ENCODE peak calls at places on chromosomes 12 and 14, in four cellular contexts. X, V, Q and J are unnamed samples. For H3K27me3 and H3K36me3, the result is how much of the 10 kb centered on the place peaks cover.

GRCh38 chr14:30015471-30015870 is 87.8 kb upstream of the PRKD1 start:
- DNase-seq in X (no peak), V (no peak), Q (no peak), J (no peak)

GRCh38 chr14:79967001-79967400 is 244.3 kb downstream of the DIO2 start:
- DNase-seq in X (no peak), Q (no peak), V (no peak), J (no peak)

GRCh38 chr12:130218682-130219081 is 56.4 kb downstream of the FZD10 start:
- DNase-seq in Q (no peak), V (no peak), X (no peak), J (no peak)

GRCh38 chr12:12897286-12897685 is 5.9 kb downstream of the GPRC5A start:
- DNase-seq in V (no peak), Q (no peak), X (no peak), J (no peak)

GRCh38 chr14:73457050-73457934 is 1.1 kb downstream of the NUMB start:
- DNase-seq in Q (peak), V (peak), X (no peak), J (peak)

GRCh38 chr14:27721760-27722159 is 1044.8 kb upstream of the FOXG1 start:
- DNase-seq in Q (no peak), V (no peak), X (no peak), J (no peak)

GRCh38 chr14:30988509-30988908 is 36.9 kb upstream of the AP4S1 start:
- DNase-seq in V (no peak), Q (no peak), X (no peak), J (no peak)

GRCh38 chr14:32339188-32339587 is 10.1 kb downstream of the AKAP6 start:
- DNase-seq in X (no peak), Q (no peak), V (no peak), J (no peak)

GRCh38 chr14:105023791-105024480 is 3.1 kb upstream of the CDCA4 start:
- DNase-seq in V (no peak), X (no peak), Q (no peak), J (no peak)

GRCh38 chr12:68904351-68904982 is 28.5 kb downstream of the CPM start:
- DNase-seq in V (no peak), Q (no peak), X (no peak), J (no peak)

GRCh38 chr12:30813741-30814687 is 59.3 kb upstream of the CAPRIN2 start:
- DNase-seq in X (no peak), V (no peak), Q (no peak), J (no peak)

GRCh38 chr12:124083708-124084107 is 110.7 kb downstream of the ZNF664 start:
- DNase-seq in Q (no peak), X (no peak), V (no peak), J (no peak)

GRCh38 chr12:79063258-79063657 is 198.7 kb downstream of the SYT1 start:
- DNase-seq in Q (no peak), V (no peak), X (no peak), J (no peak)

GRCh38 chr12:98464155-98464554 is 51.2 kb upstream of the TMPO start:
- DNase-seq in V (no peak), X (no peak), Q (no peak), J (no peak)

GRCh38 chr14:91318911-91319310 is 74.4 kb upstream of the GPR68 start:
- DNase-seq in V (no peak), Q (no peak), X (no peak), J (no peak)

GRCh38 chr12:25995906-25996305 is 37.4 kb downstream of the RASSF8 start:
- DNase-seq in Q (no peak), X (no peak), V (no peak), J (no peak)

GRCh38 chr14:53273671-53274072 is 120.5 kb upstream of the DDHD1 start:
- DNase-seq in X (no peak), V (peak), Q (no peak), J (no peak)

GRCh38 chr14:22541721-22542120 is 47.3 kb downstream of the DAD1 start:
- DNase-seq in X (no peak), Q (no peak), V (no peak), J (no peak)

GRCh38 chr12:93727911-93728310 is 50.7 kb downstream of the CRADD start:
- DNase-seq in Q (no peak), V (no peak), X (no peak), J (no peak)

GRCh38 chr14:23008836-23009235 is 1.1 kb downstream of the C14orf93 start:
- DNase-seq in X (no peak), Q (no peak), V (no peak), J (no peak)

GRCh38 chr12:113659416-113659815 is 187.7 kb upstream of the LHX5 start:
- DNase-seq in V (no peak), Q (no peak), X (no peak), J (no peak)

GRCh38 chr12:19801941-19802340 is 362.6 kb downstream of the AEBP2 start:
- DNase-seq in Q (no peak), V (no peak), X (no peak), J (no peak)

GRCh38 chr12:14769462-14769836 is 33.8 kb downstream of the WBP11 start:
- DNase-seq in X (no peak), V (peak), Q (peak), J (no peak)

GRCh38 chr12:109741970-109742372 is 28.3 kb downstream of the FAM222A start:
- DNase-seq in V (peak), X (no peak), Q (peak), J (no peak)

GRCh38 chr14:80621701-80622100 is 319.8 kb downstream of the CEP128 start:
- DNase-seq in Q (no peak), V (no peak), X (no peak), J (no peak)

GRCh38 chr14:36976571-36977023 is 195.8 kb downstream of the SLC25A21 start:
- DNase-seq in Q (peak), X (no peak), V (no peak), J (no peak)

GRCh38 chr14:36979863-36980262 is 192.5 kb downstream of the SLC25A21 start:
- DNase-seq in X (no peak), Q (no peak), V (no peak), J (no peak)

GRCh38 chr14:36973806-36974442 is 198.5 kb downstream of the SLC25A21 start:
- DNase-seq in X (no peak), V (no peak), Q (no peak), J (no peak)

GRCh38 chr14:36974985-36975384 is 197.4 kb downstream of the SLC25A21 start:
- DNase-seq in X (no peak), Q (no peak), V (no peak), J (no peak)

DNA sequence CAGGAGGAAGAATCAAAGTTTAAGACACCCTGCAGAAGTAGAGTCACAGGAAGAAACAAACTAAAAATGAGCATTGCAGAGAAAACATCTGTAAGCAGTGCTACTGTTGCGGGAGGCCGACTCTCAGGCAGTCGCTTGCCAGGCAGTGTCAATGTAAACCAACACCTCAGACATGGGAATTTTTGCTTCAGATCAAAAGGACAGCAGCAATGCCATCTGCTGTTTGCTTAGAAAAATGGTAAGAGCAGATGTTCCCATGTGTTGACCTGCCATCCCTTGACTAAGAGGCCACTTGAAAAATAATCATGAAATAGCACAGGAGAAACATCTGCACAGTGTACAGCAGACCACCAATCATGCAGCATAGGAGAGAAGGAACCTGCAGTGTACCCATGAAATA is 196.6 kb downstream of the SLC25A21 start:
- DNase-seq in X (no peak), V (no peak), Q (no peak), J (no peak)
- TF ChIP-seq CTCF in X (no peak), V (no peak), Q (no peak), J (no peak)

DNA sequence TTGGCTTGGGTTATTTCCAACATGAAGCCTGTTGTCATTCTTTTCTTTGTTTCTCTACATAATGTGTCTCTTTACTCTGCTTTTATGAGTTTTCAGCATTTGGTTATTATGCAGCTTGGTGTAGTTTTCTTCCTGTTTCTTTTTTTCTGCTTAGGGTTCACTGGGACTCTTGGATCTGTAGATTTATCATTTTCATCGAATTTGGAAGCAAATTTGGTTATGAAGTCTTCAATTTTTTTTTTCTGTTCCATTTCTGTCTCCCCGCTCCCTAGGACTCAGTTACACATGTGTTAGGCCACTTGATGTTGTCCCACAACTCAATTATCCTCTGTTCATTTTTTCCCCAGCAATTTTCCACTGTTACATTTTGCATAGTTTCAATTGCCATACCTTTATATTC is 13.8 kb upstream of the BEGAIN start:
- DNase-seq in Q (no peak), X (no peak), V (no peak), J (no peak)
- H3K27me3 ChIP-seq in Q (under half), X (under half), V (under half), J (under half)

GRCh38 chr12:95283371-95283770 is 65.8 kb downstream of the VEZT start:
- DNase-seq in X (no peak), Q (no peak), V (no peak), J (no peak)
- H3K36me3 ChIP-seq in X (half or more), Q (half or more), V (under half), J (under half)

DNA sequence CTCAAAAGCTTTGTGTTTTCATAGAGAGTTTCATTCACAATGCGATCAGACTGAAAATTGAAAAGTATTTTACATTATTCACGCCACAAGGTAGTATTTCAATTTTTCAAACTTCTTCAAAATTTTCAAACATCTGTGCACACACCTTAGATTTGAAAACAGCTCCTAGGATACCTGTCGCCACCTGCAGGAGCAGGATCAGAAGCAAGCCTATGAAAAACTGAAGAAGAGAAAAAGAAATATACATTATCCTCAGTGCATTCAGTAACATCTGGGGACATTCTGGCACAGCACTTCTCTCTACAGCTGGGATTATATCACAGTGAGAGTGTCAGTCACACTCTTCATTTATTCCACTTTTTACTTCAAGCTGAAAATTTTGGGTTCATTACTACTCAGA is 19.8 kb downstream of the TSPAN8 start:
- DNase-seq in X (no peak), Q (no peak), V (no peak), J (no peak)
- TF ChIP-seq CTCF in X (no peak), Q (no peak), V (no peak), J (no peak)

DNA sequence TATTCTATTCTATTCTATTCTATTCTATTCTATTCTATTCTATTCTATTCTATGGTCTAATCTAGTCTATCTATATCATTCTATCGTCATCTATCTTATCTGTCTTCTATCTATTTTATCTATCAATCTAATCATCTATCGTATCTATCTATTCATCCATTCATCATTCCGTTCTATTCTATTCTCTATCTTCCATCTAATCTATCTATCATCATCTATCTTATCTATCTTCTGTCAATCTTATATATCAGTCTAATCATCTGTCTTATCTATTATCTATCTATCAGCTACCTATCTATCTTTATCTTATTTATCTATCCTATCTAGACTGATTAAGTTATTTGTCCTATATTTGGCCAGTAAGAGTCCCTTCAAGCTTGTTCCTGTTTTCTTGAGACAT is 831.5 kb upstream of the TMEM132C start:
- DNase-seq in X (no peak), V (no peak), Q (no peak), J (no peak)
- H3K27me3 ChIP-seq in X (under half), V (under half), Q (under half), J (under half)

DNA sequence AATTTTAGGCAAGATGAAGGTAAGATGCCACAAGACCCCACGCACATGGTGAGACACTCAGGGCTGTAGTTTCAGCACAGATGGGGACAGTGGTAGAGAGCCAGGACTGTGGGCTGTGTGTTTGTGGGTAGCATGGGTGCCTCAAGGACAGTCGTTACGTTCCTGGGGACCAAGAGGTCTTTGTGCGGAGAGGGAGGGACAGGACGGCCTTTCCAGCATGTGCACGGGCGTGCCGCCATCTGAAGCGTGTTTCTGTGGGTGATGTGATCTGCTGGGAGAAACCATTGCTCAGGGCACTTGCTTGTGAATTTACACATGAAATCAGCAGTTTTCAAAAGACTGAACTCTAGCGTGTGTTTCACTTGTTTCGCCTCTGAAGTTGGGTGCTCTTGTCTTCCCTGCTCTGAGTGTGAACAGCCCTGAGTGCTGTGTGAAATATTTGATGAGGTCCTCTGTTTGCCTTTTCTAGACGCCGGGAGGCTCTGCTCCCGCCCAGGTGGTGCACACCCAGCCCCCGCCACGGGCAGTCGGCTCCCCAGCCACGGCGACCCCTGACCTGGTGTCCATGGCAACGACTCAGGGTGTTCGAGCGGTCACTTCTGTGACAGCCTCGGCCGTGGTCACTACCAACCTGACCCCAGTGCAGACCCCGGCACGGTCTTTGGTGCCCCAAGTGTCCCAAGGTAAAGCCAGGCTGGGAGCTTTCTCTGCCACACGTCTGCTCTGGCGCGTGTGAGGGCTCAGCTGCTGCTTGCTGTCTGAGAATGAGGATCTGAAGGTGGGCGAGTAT is 82.3 kb downstream of the DDX51 start:
- DNase-seq in X (no peak), Q (no peak), V (no peak), J (no peak)
- H3K36me3 ChIP-seq in X (half or more), Q (half or more), V (under half), J (under half)

GRCh38 chr14:85528882-85529585 is 910 bp upstream of the FLRT2 start:
- DNase-seq in Q (no peak), V (no peak), X (no peak), J (no peak)
- TF ChIP-seq CTCF in Q (no peak), V (no peak), X (no peak), J (no peak)